ENCODE peak calls at places on chromosomes 6 and 20, in nine cellular contexts. G, V, W, I, A, Z, K, L and D are unnamed samples.
A peak's percentile ranks its signal among the peaks of the same experiment; 100 is the strongest.

GRCh38 chr6:167342879-167343610 is 18.2 kb downstream of the TTLL2 start:
- DNase-seq in G (no peak), V (no peak), W (no peak), I (no peak), A (no peak), Z (no peak), K (no peak), L (no peak), D (no peak)

GRCh38 chr6:72580281-72580940 is 41.5 kb upstream of the KCNQ5 start:
- DNase-seq in G (peak; percentile 87), V (no peak), W (peak; percentile 33), I (no peak), A (peak; percentile 67), Z (no peak), K (peak; percentile 31), L (no peak), D (no peak)

GRCh38 chr6:69097948-69098347 is 462.9 kb downstream of the ADGRB3 start:
- DNase-seq in G (no peak), V (no peak), W (no peak), I (no peak), A (no peak), Z (no peak), K (no peak), L (no peak), D (no peak)

GRCh38 chr20:13554706-13555105 is 84.0 kb downstream of the TASP1 start:
- DNase-seq in G (peak; percentile 34), V (no peak), W (no peak), I (no peak), A (peak; percentile 58), Z (no peak), K (no peak), L (no peak), D (no peak)

GRCh38 chr6:38320817-38321216 is 318.9 kb downstream of the BTBD9 start:
- DNase-seq in G (no peak), V (no peak), W (no peak), I (no peak), A (no peak), Z (no peak), K (no peak), L (no peak), D (no peak)

GRCh38 chr20:2849529-2849928 is 9.0 kb downstream of the VPS16 start:
- DNase-seq in G (no peak), V (no peak), W (no peak), I (no peak), A (no peak), Z (no peak), K (no peak), L (no peak), D (no peak)

GRCh38 chr6:62283828-62284411 is 2.1 kb downstream of the KHDRBS2 start:
- DNase-seq in G (peak; percentile 1), V (no peak), W (no peak), I (no peak), A (no peak), Z (no peak), K (peak; percentile 7), L (no peak), D (no peak)

GRCh38 chr6:119713903-119714302 is 364.3 kb upstream of the MAN1A1 start:
- DNase-seq in G (no peak), V (no peak), W (no peak), I (no peak), A (no peak), Z (no peak), K (no peak), L (no peak), D (no peak)

DNA sequence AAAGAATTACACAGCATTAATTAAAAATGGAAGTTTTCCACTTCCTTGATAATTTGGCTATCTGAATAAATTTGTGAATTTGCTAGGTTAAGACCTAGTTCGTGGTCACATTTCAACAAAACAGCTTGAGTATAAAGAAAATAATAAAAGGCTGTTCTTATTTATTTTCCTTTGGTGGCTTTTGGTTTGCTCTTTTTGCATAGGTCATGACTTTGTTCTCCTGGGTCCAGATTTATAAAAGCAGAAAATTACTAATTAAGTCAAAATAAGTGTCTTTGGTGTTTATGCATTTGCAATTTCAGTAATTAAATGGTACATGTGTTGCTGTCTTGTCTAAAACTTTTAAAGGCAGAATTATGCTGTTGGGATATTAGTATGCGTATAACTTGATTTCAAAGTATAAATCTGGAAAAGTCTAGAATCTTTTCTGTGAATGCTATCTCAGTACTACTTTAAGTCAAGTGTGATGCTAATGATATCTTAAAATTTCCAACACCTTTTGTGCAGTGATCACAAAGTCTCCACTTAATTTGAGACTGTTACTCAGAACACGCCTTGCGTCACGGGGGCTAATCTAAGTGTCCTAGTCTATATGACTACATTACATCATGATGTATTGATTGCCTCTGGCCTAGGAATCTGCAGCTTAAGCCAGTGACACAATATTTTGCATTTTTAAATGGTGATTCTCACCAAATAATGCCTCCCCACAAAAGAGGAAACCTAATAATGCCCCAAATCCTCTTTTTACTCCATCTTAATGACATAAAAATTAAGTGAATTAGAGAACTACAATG is 41.0 kb downstream of the GNAS start:
- DNase-seq in G (no peak), V (no peak), W (no peak), I (no peak), A (peak; percentile 21), Z (no peak), K (no peak), L (no peak), D (no peak)
- H3K27ac ChIP-seq in G (peak overlapping the region; percentile 68), V (peak overlapping the region; percentile 98), W (peak overlapping the region; percentile 98), I (peak overlapping the region; percentile 99), A (peak overlapping the region; percentile 70), Z (peak overlapping the region; percentile 85), K (peak overlapping the region; percentile 31), L (peak overlapping the region; percentile 61), D (peak overlapping the region; percentile 95)

DNA sequence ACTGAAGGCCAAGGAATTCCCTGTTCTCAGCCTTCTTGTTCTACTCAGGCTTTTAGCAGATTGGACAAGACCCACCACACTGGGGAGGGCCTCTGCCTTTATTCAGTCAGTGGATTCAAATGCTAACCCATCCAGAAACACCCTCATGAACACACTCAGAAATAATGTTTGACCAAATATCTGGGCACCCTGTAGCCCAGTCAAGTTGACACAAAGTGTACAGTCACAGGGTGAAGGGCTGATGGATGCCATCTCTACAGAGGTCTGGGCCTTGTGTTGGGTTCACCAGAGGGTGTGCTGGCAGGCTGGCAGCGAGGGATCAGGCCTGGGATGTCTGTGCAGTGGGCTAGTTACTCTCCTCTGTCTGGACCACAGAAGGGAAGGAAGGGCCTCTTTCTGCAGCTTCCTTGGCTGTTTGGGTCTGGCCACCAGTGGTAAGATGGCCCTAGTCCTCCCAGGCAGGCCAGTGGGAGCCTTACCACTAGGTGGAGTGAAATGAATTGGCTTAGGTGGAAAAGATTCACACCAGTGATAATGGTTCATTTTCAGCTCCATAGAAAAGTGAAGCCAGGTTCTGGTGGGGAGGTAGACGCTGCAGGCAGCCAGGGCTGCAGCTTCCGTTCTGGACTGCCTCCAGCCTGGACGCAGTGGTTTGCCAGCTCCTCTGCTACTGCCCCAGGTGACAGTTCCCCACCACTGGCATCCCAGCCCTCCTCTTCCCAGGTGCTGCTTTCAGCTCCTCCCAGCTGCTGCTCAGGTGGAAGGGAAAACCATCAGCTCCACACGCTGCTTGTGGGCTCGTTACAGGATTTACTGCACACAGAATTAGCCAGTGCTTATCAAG is 9.2 kb downstream of the TUBB2A start:
- DNase-seq in G (no peak), V (no peak), W (peak; percentile 81), I (no peak), A (no peak), Z (no peak), K (no peak), L (no peak), D (no peak)
- TF ChIP-seq CTCF in G (no peak), V (no peak), W (no peak), I (no peak), A (peak; percentile 23), Z (no peak), K (peak; percentile 15), L (no peak), D (no peak)

GRCh38 chr6:150672792-150673191 is 73.1 kb downstream of the PLEKHG1 start:
- DNase-seq in G (no peak), V (no peak), W (no peak), I (no peak), A (no peak), Z (no peak), K (no peak), L (no peak), D (no peak)

GRCh38 chr6:150676339-150676738 is 76.7 kb downstream of the PLEKHG1 start:
- DNase-seq in G (no peak), V (no peak), W (no peak), I (no peak), A (no peak), Z (no peak), K (no peak), L (no peak), D (no peak)

GRCh38 chr6:150670311-150670710 is 70.6 kb downstream of the PLEKHG1 start:
- DNase-seq in G (no peak), V (no peak), W (no peak), I (no peak), A (no peak), Z (no peak), K (no peak), L (no peak), D (no peak)

GRCh38 chr6:150668882-150669476 is 69.3 kb downstream of the PLEKHG1 start:
- DNase-seq in G (no peak), V (no peak), W (no peak), I (no peak), A (no peak), Z (no peak), K (no peak), L (no peak), D (no peak)

DNA sequence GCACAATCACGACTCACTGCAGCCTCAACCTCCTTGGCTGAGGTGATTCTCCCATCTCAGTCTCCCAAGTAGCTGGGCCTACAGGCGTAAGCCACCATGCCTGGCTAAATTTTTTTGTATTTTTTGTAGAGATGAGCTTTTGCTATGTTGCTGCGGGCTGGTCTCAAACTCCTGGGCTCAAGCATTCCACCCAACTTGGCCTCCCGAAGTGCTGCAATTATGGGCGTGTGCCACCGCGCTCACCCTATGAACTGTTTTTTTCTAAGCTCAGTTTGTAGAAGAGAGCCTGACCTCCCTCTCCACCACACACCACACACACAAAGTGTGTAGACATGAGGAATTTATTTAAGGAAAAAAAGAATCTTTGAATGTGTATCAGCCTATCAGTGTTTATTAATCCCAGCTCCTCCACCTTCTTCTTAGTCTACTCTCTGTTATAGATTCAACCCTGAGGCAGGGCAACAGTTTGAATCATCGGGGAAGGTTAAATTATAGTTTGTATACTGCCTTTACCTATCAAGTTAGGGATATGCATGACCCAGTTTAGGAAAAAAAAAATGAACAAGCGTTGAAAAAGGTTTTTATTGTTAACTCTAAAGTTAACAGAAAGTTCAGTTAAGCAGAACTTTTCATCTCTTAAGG is 74.2 kb downstream of the PLEKHG1 start:
- DNase-seq in G (no peak), V (no peak), W (no peak), I (no peak), A (no peak), Z (no peak), K (no peak), L (no peak), D (no peak)
- H3K27ac ChIP-seq in G (no peak overlapping the region), V (no peak overlapping the region), W (no peak overlapping the region), I (no peak overlapping the region), A (no peak overlapping the region), Z (no peak overlapping the region), K (no peak overlapping the region), L (no peak overlapping the region), D (no peak overlapping the region)

DNA sequence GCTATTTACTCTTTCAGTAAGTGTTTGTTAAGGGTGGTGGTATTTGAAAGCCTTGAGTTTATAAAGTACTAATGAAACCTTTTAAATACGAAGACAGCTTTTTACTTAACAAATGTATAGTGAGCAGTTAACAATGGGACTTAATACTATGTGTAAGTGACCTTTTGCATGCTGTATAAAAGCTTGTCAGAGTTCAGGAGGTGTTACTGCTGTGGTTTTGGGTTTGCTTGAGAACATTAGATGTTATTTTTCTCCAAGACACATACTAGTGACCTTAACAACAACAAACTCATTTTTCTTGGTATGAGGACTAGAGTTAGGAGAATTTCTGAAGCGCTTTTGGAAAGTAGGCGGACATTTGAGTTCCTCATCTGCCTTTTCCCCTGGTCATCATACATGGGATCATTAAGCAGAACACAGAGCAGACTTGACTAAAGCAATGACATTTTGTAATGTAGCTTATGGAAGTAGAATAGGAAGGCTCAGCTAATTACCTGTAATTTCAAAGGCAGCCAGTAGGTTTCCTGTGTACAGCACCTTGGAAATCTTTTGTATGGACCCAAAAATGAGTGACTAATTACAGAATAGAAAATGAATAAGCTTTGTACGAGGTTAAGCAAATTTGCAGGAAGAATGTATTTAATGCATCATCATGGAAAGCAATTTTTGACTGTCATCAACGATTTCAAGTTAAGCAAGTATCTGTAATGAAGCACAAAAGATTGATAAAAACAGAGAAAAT is 14.1 kb downstream of the CDYL start:
- DNase-seq in G (no peak), V (no peak), W (no peak), I (no peak), A (no peak), Z (no peak), K (no peak), L (no peak), D (no peak)
- TF ChIP-seq CTCF in G (no peak), V (no peak), W (no peak), I (no peak), A (peak; percentile 18), Z (no peak), K (peak; percentile 53), L (no peak), D (no peak)